ENCODE peak calls at places on chromosomes 16 and 17, in seven cellular contexts. One of them, this sample, is unnamed. For H3K36me3, the result is how much of the 10 kb centered on the place peaks cover.

GRCh38 chr17:7393613-7394451 is 493 bp downstream of the PLSCR3 start:
- DNase-seq in neuronal stem cell: no peak
- DNase-seq in mammary epithelial cell: peak
- DNase-seq in esophagus squamous epithelium: no peak
- DNase-seq in GM12878: no peak
- DNase-seq in psoas muscle: peak
- DNase-seq in lung: no peak
- DNase-seq in this sample: peak

GRCh38 chr16:11871193-11871592 is 19.9 kb upstream of the RSL1D1 start:
- DNase-seq in neuronal stem cell: no peak
- DNase-seq in esophagus squamous epithelium: no peak
- DNase-seq in lung: peak
- DNase-seq in GM12878: no peak
- DNase-seq in mammary epithelial cell: no peak
- DNase-seq in psoas muscle: no peak
- DNase-seq in this sample: peak

GRCh38 chr16:65875362-65876199 is 490.9 kb upstream of the CDH5 start:
- DNase-seq in mammary epithelial cell: no peak
- DNase-seq in lung: no peak
- DNase-seq in neuronal stem cell: no peak
- DNase-seq in esophagus squamous epithelium: no peak
- DNase-seq in GM12878: no peak
- DNase-seq in psoas muscle: no peak
- DNase-seq in this sample: peak

GRCh38 chr16:89426736-89427525 is 63.4 kb downstream of the ANKRD11 start:
- DNase-seq in esophagus squamous epithelium: no peak
- DNase-seq in mammary epithelial cell: no peak
- DNase-seq in lung: no peak
- DNase-seq in GM12878: no peak
- DNase-seq in neuronal stem cell: no peak
- DNase-seq in psoas muscle: no peak
- DNase-seq in this sample: no peak

GRCh38 chr16:67943619-67944503 is at the start of gene LCAT:
- DNase-seq in mammary epithelial cell: no peak
- DNase-seq in GM12878: no peak
- DNase-seq in neuronal stem cell: no peak
- DNase-seq in esophagus squamous epithelium: no peak
- DNase-seq in psoas muscle: peak
- DNase-seq in lung: peak
- DNase-seq in this sample: peak

GRCh38 chr16:58488531-58488930 is 11.4 kb upstream of the NDRG4 start:
- DNase-seq in psoas muscle: no peak
- DNase-seq in GM12878: no peak
- DNase-seq in lung: no peak
- DNase-seq in neuronal stem cell: no peak
- DNase-seq in mammary epithelial cell: no peak
- DNase-seq in esophagus squamous epithelium: no peak
- DNase-seq in this sample: no peak

GRCh38 chr16:13873835-13874438 is 46.0 kb upstream of the ERCC4 start:
- DNase-seq in GM12878: no peak
- DNase-seq in mammary epithelial cell: peak
- DNase-seq in esophagus squamous epithelium: no peak
- DNase-seq in neuronal stem cell: peak
- DNase-seq in psoas muscle: no peak
- DNase-seq in lung: no peak
- DNase-seq in this sample: peak

GRCh38 chr17:2707721-2708584 is 3.6 kb downstream of the CLUH start:
- DNase-seq in mammary epithelial cell: no peak
- DNase-seq in GM12878: no peak
- DNase-seq in esophagus squamous epithelium: no peak
- DNase-seq in lung: no peak
- DNase-seq in psoas muscle: peak
- DNase-seq in neuronal stem cell: no peak
- DNase-seq in this sample: peak

GRCh38 chr16:600781-601180 is 10.9 kb downstream of the RAB40C start:
- DNase-seq in lung: no peak
- DNase-seq in psoas muscle: no peak
- DNase-seq in GM12878: no peak
- DNase-seq in esophagus squamous epithelium: no peak
- DNase-seq in neuronal stem cell: no peak
- DNase-seq in mammary epithelial cell: no peak
- DNase-seq in this sample: no peak

GRCh38 chr17:37492167-37492566 is 2.5 kb downstream of the DUSP14 start:
- DNase-seq in GM12878: no peak
- DNase-seq in lung: no peak
- DNase-seq in mammary epithelial cell: no peak
- DNase-seq in esophagus squamous epithelium: no peak
- DNase-seq in neuronal stem cell: no peak
- DNase-seq in psoas muscle: no peak
- DNase-seq in this sample: no peak

GRCh38 chr16:78249056-78249455 is 149.6 kb downstream of the WWOX start:
- DNase-seq in mammary epithelial cell: no peak
- DNase-seq in neuronal stem cell: no peak
- DNase-seq in GM12878: no peak
- DNase-seq in psoas muscle: no peak
- DNase-seq in esophagus squamous epithelium: no peak
- DNase-seq in lung: peak
- DNase-seq in this sample: peak

GRCh38 chr17:31274252-31274651 is 22.8 kb downstream of the OMG start:
- DNase-seq in lung: no peak
- DNase-seq in neuronal stem cell: no peak
- DNase-seq in psoas muscle: no peak
- DNase-seq in esophagus squamous epithelium: no peak
- DNase-seq in GM12878: no peak
- DNase-seq in mammary epithelial cell: peak
- DNase-seq in this sample: peak

GRCh38 chr17:79325707-79326106 is 251.1 kb downstream of the ENGASE start:
- DNase-seq in neuronal stem cell: peak
- DNase-seq in esophagus squamous epithelium: no peak
- DNase-seq in psoas muscle: no peak
- DNase-seq in mammary epithelial cell: no peak
- DNase-seq in GM12878: no peak
- DNase-seq in lung: no peak
- DNase-seq in this sample: peak

GRCh38 chr16:19765860-19766553 is 47.9 kb downstream of the IQCK start:
- DNase-seq in esophagus squamous epithelium: no peak
- DNase-seq in mammary epithelial cell: no peak
- DNase-seq in GM12878: no peak
- DNase-seq in lung: peak
- DNase-seq in neuronal stem cell: no peak
- DNase-seq in psoas muscle: peak
- DNase-seq in this sample: peak

GRCh38 chr17:76540381-76541300 is 797 bp downstream of the PRCD start:
- DNase-seq in psoas muscle: peak
- DNase-seq in GM12878: no peak
- DNase-seq in neuronal stem cell: peak
- DNase-seq in esophagus squamous epithelium: no peak
- DNase-seq in mammary epithelial cell: peak
- DNase-seq in lung: peak
- DNase-seq in this sample: peak

GRCh38 chr17:17928422-17929386 is 43.5 kb downstream of the TOM1L2 start:
- DNase-seq in GM12878: no peak
- DNase-seq in neuronal stem cell: no peak
- DNase-seq in esophagus squamous epithelium: no peak
- DNase-seq in psoas muscle: no peak
- DNase-seq in lung: no peak
- DNase-seq in mammary epithelial cell: no peak
- DNase-seq in this sample: peak

GRCh38 chr16:11499295-11500089 is 87.2 kb downstream of the LITAF start:
- DNase-seq in GM12878: no peak
- DNase-seq in psoas muscle: no peak
- DNase-seq in mammary epithelial cell: peak
- DNase-seq in neuronal stem cell: no peak
- DNase-seq in esophagus squamous epithelium: no peak
- DNase-seq in lung: no peak
- DNase-seq in this sample: no peak

GRCh38 chr16:265711-266110 is 10.0 kb downstream of the RGS11 start:
- DNase-seq in esophagus squamous epithelium: no peak
- DNase-seq in psoas muscle: no peak
- DNase-seq in lung: no peak
- DNase-seq in mammary epithelial cell: peak
- DNase-seq in GM12878: no peak
- DNase-seq in neuronal stem cell: no peak
- DNase-seq in this sample: no peak

GRCh38 chr16:49545243-49545642 is 171.6 kb downstream of the C16orf78 start:
- DNase-seq in esophagus squamous epithelium: no peak
- DNase-seq in psoas muscle: no peak
- DNase-seq in GM12878: no peak
- DNase-seq in lung: no peak
- DNase-seq in neuronal stem cell: no peak
- DNase-seq in mammary epithelial cell: no peak
- DNase-seq in this sample: no peak

GRCh38 chr16:79090966-79091365 is 509.6 kb downstream of the MAF start:
- DNase-seq in psoas muscle: no peak
- DNase-seq in mammary epithelial cell: no peak
- DNase-seq in esophagus squamous epithelium: no peak
- DNase-seq in neuronal stem cell: no peak
- DNase-seq in GM12878: no peak
- DNase-seq in lung: no peak
- DNase-seq in this sample: no peak

GRCh38 chr16:10946308-10946707 is 1.9 kb downstream of the CLEC16A start:
- DNase-seq in psoas muscle: no peak
- DNase-seq in neuronal stem cell: no peak
- DNase-seq in lung: peak
- DNase-seq in GM12878: no peak
- DNase-seq in mammary epithelial cell: peak
- DNase-seq in esophagus squamous epithelium: no peak
- DNase-seq in this sample: no peak

GRCh38 chr17:65064452-65065019 is 8.0 kb upstream of the GNA13 start:
- DNase-seq in mammary epithelial cell: peak
- DNase-seq in GM12878: no peak
- DNase-seq in esophagus squamous epithelium: no peak
- DNase-seq in neuronal stem cell: no peak
- DNase-seq in lung: no peak
- DNase-seq in psoas muscle: no peak
- DNase-seq in this sample: no peak

GRCh38 chr17:67245694-67246397 is 850 bp upstream of the HELZ start:
- DNase-seq in psoas muscle: peak
- DNase-seq in neuronal stem cell: peak
- DNase-seq in esophagus squamous epithelium: no peak
- DNase-seq in GM12878: no peak
- DNase-seq in lung: peak
- DNase-seq in mammary epithelial cell: peak
- DNase-seq in this sample: peak

GRCh38 chr17:19533718-19534561 is at the start of gene SLC47A1:
- DNase-seq in neuronal stem cell: peak
- DNase-seq in psoas muscle: peak
- DNase-seq in esophagus squamous epithelium: no peak
- DNase-seq in lung: no peak
- DNase-seq in mammary epithelial cell: peak
- DNase-seq in GM12878: no peak
- DNase-seq in this sample: peak

GRCh38 chr17:73533801-73534574 is 110.3 kb downstream of the SDK2 start:
- DNase-seq in mammary epithelial cell: no peak
- DNase-seq in lung: no peak
- DNase-seq in GM12878: no peak
- DNase-seq in esophagus squamous epithelium: no peak
- DNase-seq in neuronal stem cell: peak
- DNase-seq in psoas muscle: no peak
- DNase-seq in this sample: no peak

GRCh38 chr16:87946596-87947350 is 4.5 kb upstream of the BANP start:
- DNase-seq in neuronal stem cell: no peak
- DNase-seq in psoas muscle: no peak
- DNase-seq in esophagus squamous epithelium: no peak
- DNase-seq in GM12878: no peak
- DNase-seq in mammary epithelial cell: no peak
- DNase-seq in lung: no peak
- DNase-seq in this sample: no peak
- H3K27ac ChIP-seq in neuronal stem cell: no peak
- H3K27ac ChIP-seq in psoas muscle: no peak
- H3K27ac ChIP-seq in esophagus squamous epithelium: no peak
- H3K27ac ChIP-seq in GM12878: no peak
- H3K27ac ChIP-seq in mammary epithelial cell: no peak
- H3K27ac ChIP-seq in lung: no peak
- H3K27ac ChIP-seq in this sample: no peak

GRCh38 chr16:50611332-50611934 is 63.2 kb downstream of the NKD1 start:
- DNase-seq in neuronal stem cell: no peak
- DNase-seq in GM12878: no peak
- DNase-seq in mammary epithelial cell: peak
- DNase-seq in esophagus squamous epithelium: no peak
- DNase-seq in psoas muscle: peak
- DNase-seq in lung: no peak
- DNase-seq in this sample: no peak
- H3K36me3 ChIP-seq in neuronal stem cell: under half
- H3K36me3 ChIP-seq in GM12878: under half
- H3K36me3 ChIP-seq in mammary epithelial cell: under half
- H3K36me3 ChIP-seq in esophagus squamous epithelium: under half
- H3K36me3 ChIP-seq in psoas muscle: under half
- H3K36me3 ChIP-seq in lung: under half
- H3K36me3 ChIP-seq in this sample: under half

GRCh38 chr17:35373984-35374765 is 754 bp upstream of the SLFN11 start:
- DNase-seq in psoas muscle: peak
- DNase-seq in lung: peak
- DNase-seq in mammary epithelial cell: peak
- DNase-seq in esophagus squamous epithelium: no peak
- DNase-seq in neuronal stem cell: peak
- DNase-seq in GM12878: no peak
- DNase-seq in this sample: peak

GRCh38 chr17:35372846-35373531 is 432 bp downstream of the SLFN11 start:
- DNase-seq in psoas muscle: peak
- DNase-seq in mammary epithelial cell: no peak
- DNase-seq in GM12878: no peak
- DNase-seq in lung: no peak
- DNase-seq in esophagus squamous epithelium: no peak
- DNase-seq in neuronal stem cell: no peak
- DNase-seq in this sample: no peak

GRCh38 chr17:35374766-35375344 is 1.4 kb upstream of the SLFN11 start:
- DNase-seq in mammary epithelial cell: no peak
- DNase-seq in esophagus squamous epithelium: no peak
- DNase-seq in GM12878: peak
- DNase-seq in psoas muscle: no peak
- DNase-seq in neuronal stem cell: no peak
- DNase-seq in lung: no peak
- DNase-seq in this sample: no peak

GRCh38 chr17:35373532-35373983 is at the start of gene SLFN11:
- DNase-seq in psoas muscle: peak
- DNase-seq in esophagus squamous epithelium: peak
- DNase-seq in neuronal stem cell: no peak
- DNase-seq in mammary epithelial cell: no peak
- DNase-seq in lung: peak
- DNase-seq in GM12878: peak
- DNase-seq in this sample: no peak

DNA sequence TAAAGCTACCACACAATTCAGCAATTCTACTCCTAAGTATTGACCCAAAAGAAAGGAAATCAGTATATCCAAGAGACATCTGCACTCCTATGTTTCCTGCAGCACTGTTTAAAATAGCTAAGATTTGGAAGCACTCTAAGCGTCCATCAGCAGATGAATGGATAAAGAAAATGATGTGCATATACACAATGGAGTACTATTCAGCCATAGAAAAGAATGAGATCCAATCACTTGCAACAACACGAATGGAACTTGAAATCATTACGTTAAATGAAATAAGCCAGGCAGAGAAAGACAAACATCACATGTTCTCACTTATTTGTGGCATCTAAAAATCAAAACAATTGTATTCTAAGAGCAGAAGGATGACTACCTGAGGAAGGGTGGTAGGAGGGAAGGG is 1.5 kb downstream of the SLFN11 start:
- DNase-seq in psoas muscle: no peak
- DNase-seq in neuronal stem cell: no peak
- DNase-seq in lung: no peak
- DNase-seq in GM12878: no peak
- DNase-seq in mammary epithelial cell: no peak
- DNase-seq in esophagus squamous epithelium: no peak
- DNase-seq in this sample: no peak
- H3K4me3 ChIP-seq in psoas muscle: peak
- H3K4me3 ChIP-seq in neuronal stem cell: no peak
- H3K4me3 ChIP-seq in lung: no peak
- H3K4me3 ChIP-seq in GM12878: no peak
- H3K4me3 ChIP-seq in mammary epithelial cell: no peak
- H3K4me3 ChIP-seq in esophagus squamous epithelium: no peak
- H3K4me3 ChIP-seq in this sample: no peak

GRCh38 chr17:49674507-49674906 is 3.4 kb downstream of the SPOP start:
- DNase-seq in esophagus squamous epithelium: no peak
- DNase-seq in GM12878: no peak
- DNase-seq in psoas muscle: no peak
- DNase-seq in neuronal stem cell: no peak
- DNase-seq in mammary epithelial cell: no peak
- DNase-seq in lung: no peak
- DNase-seq in this sample: no peak
- H3K27ac ChIP-seq in esophagus squamous epithelium: no peak
- H3K27ac ChIP-seq in GM12878: no peak
- H3K27ac ChIP-seq in psoas muscle: peak
- H3K27ac ChIP-seq in neuronal stem cell: no peak
- H3K27ac ChIP-seq in mammary epithelial cell: no peak
- H3K27ac ChIP-seq in lung: no peak
- H3K27ac ChIP-seq in this sample: no peak